ENCODE peak calls at places on chromosomes 16 and 17, in six cellular contexts. F is Karpas-422, W is small intestine, X is skeletal muscle cell, R is AG04450, B is bronchial epithelial cell. J is an unnamed sample.

GRCh38 chr16:85449885-85450245 is 163.3 kb upstream of the GSE1 start:
- DNase-seq in W (no peak), F (no peak), X (no peak), B (no peak), R (no peak), J (no peak)

GRCh38 chr17:54982399-54982798 is 13.8 kb downstream of the STXBP4 start:
- DNase-seq in W (no peak), B (no peak), R (no peak), X (peak; percentile 67), F (no peak), J (no peak)

GRCh38 chr17:44759096-44759915 is 518 bp downstream of the ADAM11 start:
- DNase-seq in B (no peak), F (no peak), X (no peak), W (no peak), R (no peak), J (no peak)

GRCh38 chr17:66747561-66748275 is 87.2 kb upstream of the CACNG5 start:
- DNase-seq in X (peak; percentile 81), B (peak; percentile 46), F (no peak), W (no peak), R (peak; percentile 15), J (no peak)

GRCh38 chr17:35252646-35253045 is 9.8 kb downstream of the SLFN5 start:
- DNase-seq in X (no peak), W (no peak), F (no peak), B (no peak), R (no peak), J (peak; percentile 9)

GRCh38 chr16:4535627-4536108 is 2.9 kb downstream of the CDIP1 start:
- DNase-seq in B (no peak), X (no peak), F (no peak), W (no peak), R (no peak), J (peak; percentile 16)

GRCh38 chr17:30969989-30970680 is 704 bp upstream of the RNF135 start:
- DNase-seq in F (peak; percentile 70), R (no peak), W (peak; percentile 46), X (peak; percentile 12), B (peak; percentile 61), J (peak; percentile 69)

GRCh38 chr17:40419559-40420331 is 2.0 kb upstream of the TOP2A start:
- DNase-seq in W (no peak), X (no peak), R (no peak), B (no peak), F (no peak), J (no peak)

GRCh38 chr17:39361064-39361463 is 40.4 kb downstream of the FBXL20 start:
- DNase-seq in X (no peak), W (no peak), R (no peak), F (no peak), B (no peak), J (no peak)

GRCh38 chr16:85860413-85861094 is 38.4 kb upstream of the IRF8 start:
- DNase-seq in R (no peak), W (no peak), F (peak; percentile 48), X (no peak), B (no peak), J (peak; percentile 78)

GRCh38 chr16:85288869-85289660 is 176.8 kb upstream of the CIBAR2 start:
- DNase-seq in B (no peak), R (no peak), X (no peak), F (no peak), W (peak; percentile 38), J (no peak)

GRCh38 chr17:66580601-66581385 is 254.1 kb upstream of the CACNG5 start:
- DNase-seq in F (no peak), B (peak; percentile 19), X (no peak), R (no peak), W (peak; percentile 30), J (no peak)

GRCh38 chr16:88333645-88334516 is 48.9 kb upstream of the ZNF469 start:
- DNase-seq in X (no peak), F (no peak), W (no peak), R (no peak), B (no peak), J (no peak)

DNA sequence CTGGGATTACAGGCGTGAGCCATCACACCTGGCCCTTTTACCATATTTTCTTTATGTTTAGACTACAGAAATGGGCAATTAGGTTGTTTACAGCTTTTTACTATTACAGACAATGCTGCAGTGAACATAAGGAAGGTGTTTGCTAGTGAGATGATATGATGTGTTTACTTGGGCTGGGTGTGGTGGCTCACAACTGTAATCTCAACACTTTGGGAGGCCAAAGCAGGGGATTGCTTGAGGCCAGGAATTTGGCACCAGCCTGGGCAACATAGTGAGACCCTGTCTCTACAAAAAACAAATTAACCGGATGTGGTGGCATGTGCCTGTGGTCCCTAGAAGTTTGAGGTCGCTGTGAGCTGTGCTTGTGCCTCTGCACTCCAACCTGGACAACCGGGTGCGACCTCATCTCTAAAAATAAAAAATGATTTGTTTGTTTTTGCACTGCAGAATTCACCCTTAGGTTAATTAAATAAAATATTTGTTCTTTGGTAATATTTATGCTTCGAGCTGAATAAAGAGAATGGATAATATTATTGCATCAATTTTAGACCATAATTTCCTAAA is 15.0 kb downstream of the PAFAH1B1 start:
- DNase-seq in W (no peak), X (no peak), R (no peak), F (no peak), B (no peak), J (no peak)
- H3K4me3 ChIP-seq in W (no peak overlapping the region), X (no peak overlapping the region), R (no peak overlapping the region), F (no peak overlapping the region), B (no peak overlapping the region), J (no peak overlapping the region)

GRCh38 chr16:80997964-80998620 is 8.6 kb downstream of the CMC2 start:
- DNase-seq in R (no peak), B (no peak), X (no peak), F (no peak), W (no peak), J (no peak)
- H3K4me3 ChIP-seq in R (no peak overlapping the region), B (no peak overlapping the region), X (no peak overlapping the region), F (peak overlapping the region; percentile 39), W (no peak overlapping the region), J (peak overlapping the region; percentile 69)

GRCh38 chr16:66251406-66252160 is 114.9 kb upstream of the CDH5 start:
- DNase-seq in R (no peak), W (no peak), X (no peak), B (no peak), F (no peak), J (no peak)
- H3K4me3 ChIP-seq in R (no peak overlapping the region), W (no peak overlapping the region), X (no peak overlapping the region), B (no peak overlapping the region), F (no peak overlapping the region), J (no peak overlapping the region)

DNA sequence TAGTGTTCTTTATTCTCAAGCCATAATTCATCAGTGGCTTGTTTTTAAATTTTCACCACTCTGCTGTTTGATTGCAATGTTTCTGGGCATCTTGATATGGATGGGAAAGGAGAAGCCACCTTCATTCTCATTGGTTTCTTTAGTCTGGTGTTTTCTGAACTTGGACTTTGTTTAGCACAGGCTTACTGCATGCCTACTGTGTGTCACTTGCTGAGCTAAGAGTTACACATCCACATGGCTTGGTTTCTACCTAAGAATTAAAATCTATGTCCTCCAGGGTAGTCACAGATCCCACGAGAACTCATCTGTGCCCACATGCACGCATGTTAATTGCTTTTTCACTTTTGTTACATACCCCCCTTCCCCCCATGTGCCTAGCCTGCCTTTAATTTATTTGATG is 4.6 kb downstream of the CMIP start:
- DNase-seq in F (no peak), B (no peak), W (peak; percentile 40), X (no peak), R (no peak), J (no peak)
- H3K4me3 ChIP-seq in F (no peak overlapping the region), B (no peak overlapping the region), W (no peak overlapping the region), X (no peak overlapping the region), R (no peak overlapping the region), J (no peak overlapping the region)

DNA sequence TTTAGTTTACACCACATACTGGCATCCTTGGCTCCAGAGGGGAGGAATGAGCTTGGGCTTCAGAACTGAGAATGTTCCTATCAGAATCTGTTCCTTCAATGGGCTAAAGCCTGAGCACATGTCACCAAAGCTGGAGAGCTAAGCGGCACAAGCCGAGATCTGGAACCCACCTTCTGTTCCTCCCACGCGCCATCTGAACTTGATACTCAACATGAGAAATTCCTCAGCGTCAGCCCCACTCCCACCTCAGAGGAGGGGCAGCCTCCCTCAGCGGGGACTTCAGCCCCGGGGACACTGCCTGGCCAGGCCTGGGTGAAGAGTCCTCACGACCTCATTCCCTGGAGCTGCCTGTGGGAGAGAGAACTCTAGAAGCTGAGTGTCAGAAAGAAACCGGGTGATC is 22.8 kb upstream of the SLC47A1 start:
- DNase-seq in W (no peak), B (no peak), F (no peak), R (no peak), X (no peak), J (no peak)
- H3K4me3 ChIP-seq in W (no peak overlapping the region), B (no peak overlapping the region), F (no peak overlapping the region), R (no peak overlapping the region), X (no peak overlapping the region), J (no peak overlapping the region)

GRCh38 chr16:75570351-75571104 is 4.3 kb downstream of the GABARAPL2 start:
- DNase-seq in W (no peak), B (no peak), R (no peak), X (no peak), F (no peak), J (no peak)

GRCh38 chr16:75565640-75566039 is 539 bp upstream of the GABARAPL2 start:
- DNase-seq in X (no peak), R (no peak), W (no peak), B (no peak), F (no peak), J (no peak)

GRCh38 chr16:75566040-75566888 is at the start of gene GABARAPL2:
- DNase-seq in B (peak; percentile 61), X (no peak), F (peak; percentile 96), W (peak; percentile 79), R (no peak), J (peak; percentile 90)

GRCh38 chr16:75566889-75567255 is 693 bp downstream of the GABARAPL2 start:
- DNase-seq in X (no peak), B (no peak), W (peak; percentile 14), R (no peak), F (peak; percentile 69), J (peak; percentile 39)

GRCh38 chr16:75567911-75568310 is 1.7 kb downstream of the GABARAPL2 start:
- DNase-seq in F (no peak), R (no peak), W (no peak), B (no peak), X (no peak), J (no peak)
- H3K4me3 ChIP-seq in F (peak overlapping the region; percentile 80), R (no peak overlapping the region), W (no peak overlapping the region), B (no peak overlapping the region), X (no peak overlapping the region), J (no peak overlapping the region)

DNA sequence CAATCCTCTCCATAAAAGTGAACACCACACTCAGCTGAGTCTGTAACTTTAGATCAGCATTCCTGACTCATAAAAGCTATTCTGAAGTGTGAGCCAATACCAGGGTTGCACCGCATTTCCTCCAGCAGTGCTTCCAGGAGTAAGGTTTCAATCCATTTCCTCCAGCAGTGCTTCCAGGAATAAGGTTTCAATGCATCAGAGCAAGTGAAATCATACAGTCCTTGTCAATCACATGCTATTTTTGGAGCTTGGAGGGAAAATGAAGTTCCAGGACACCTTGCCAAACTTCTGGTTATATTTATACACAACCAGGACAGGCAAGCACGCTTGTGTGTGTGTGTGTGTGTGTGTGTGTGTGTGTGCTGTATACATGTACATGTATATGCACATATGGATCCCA is 327.6 kb downstream of the GRIN2A start:
- DNase-seq in B (peak; percentile 80), X (peak; percentile 25), F (no peak), R (no peak), W (no peak), J (no peak)
- H3K4me3 ChIP-seq in B (no peak overlapping the region), X (no peak overlapping the region), F (no peak overlapping the region), R (no peak overlapping the region), W (no peak overlapping the region), J (no peak overlapping the region)